ENCODE peak calls at places on chromosomes 3 and 15, in nine cellular contexts. D is CD8-positive, alpha-beta memory T cell; B is activated CD8-positive, alpha-beta T cell treated with anti-CD3 and anti-CD28 coated beads, Interleukin-2, amount 10 ng/mL, durations not matched to agents 7 days and 5 days; Q is T-helper 17 cell; U is dorsolateral prefrontal cortex; T is HTR-8/SVneo; X is germinal center; I is T-helper 2 cell; G is RCC 7860. L is an unnamed sample.

GRCh38 chr3:38582941-38583645 is 66.4 kb downstream of the SCN5A start:
- DNase-seq in U (no peak), T (no peak), I (no peak), Q (no peak), D (no peak), X (no peak), G (no peak), B (no peak), L (no peak)

GRCh38 chr3:4392992-4393391 is 74.1 kb downstream of the SUMF1 start:
- DNase-seq in I (no peak), Q (no peak), T (no peak), U (no peak), X (no peak), G (no peak), B (no peak), D (no peak), L (no peak)

GRCh38 chr3:186281172-186281571 is 80.9 kb downstream of the DGKG start:
- DNase-seq in X (no peak), Q (no peak), G (peak; percentile 37), U (no peak), T (no peak), I (no peak), B (no peak), D (no peak), L (no peak)

GRCh38 chr3:83523470-83524073 is 1435.2 kb upstream of the CADM2 start:
- DNase-seq in Q (no peak), X (no peak), T (peak; percentile 21), D (no peak), I (no peak), G (peak; percentile 51), B (no peak), U (no peak), L (no peak)

GRCh38 chr3:32857921-32858320 is 40.1 kb downstream of the TRIM71 start:
- DNase-seq in T (no peak), U (no peak), B (no peak), D (no peak), G (no peak), Q (no peak), I (no peak), X (no peak), L (no peak)

GRCh38 chr3:113092746-113093145 is 102.0 kb downstream of the GTPBP8 start:
- DNase-seq in U (no peak), X (no peak), D (no peak), I (no peak), B (no peak), G (no peak), Q (no peak), T (no peak), L (no peak)

GRCh38 chr15:40282870-40283614 is at the start of gene ANKRD63:
- DNase-seq in U (no peak), G (no peak), T (no peak), B (peak; percentile 49), X (peak; percentile 74), D (no peak), Q (peak; percentile 15), I (peak; percentile 13), L (no peak)

GRCh38 chr3:140053011-140053702 is 118.2 kb downstream of the CLSTN2 start:
- DNase-seq in G (no peak), Q (no peak), D (no peak), T (no peak), U (no peak), I (no peak), X (no peak), B (no peak), L (no peak)

GRCh38 chr15:38362355-38362754 is 91.6 kb upstream of the FAM98B start:
- DNase-seq in I (no peak), G (no peak), X (no peak), U (no peak), D (no peak), Q (no peak), B (no peak), T (no peak), L (no peak)

GRCh38 chr3:105553851-105554250 is 187.1 kb downstream of the ALCAM start:
- DNase-seq in X (no peak), G (no peak), I (no peak), T (no peak), D (no peak), Q (no peak), U (no peak), B (no peak), L (no peak)

GRCh38 chr3:23607184-23607847 is 198.4 kb upstream of the UBE2E1 start:
- DNase-seq in G (peak; percentile 8), U (no peak), B (no peak), Q (no peak), I (no peak), X (no peak), T (no peak), D (no peak), L (no peak)

GRCh38 chr15:56929389-56929788 is 10.9 kb downstream of the TCF12 start:
- DNase-seq in B (no peak), Q (no peak), I (no peak), D (no peak), U (no peak), T (no peak), X (no peak), G (peak; percentile 66), L (no peak)

GRCh38 chr3:108554913-108555571 is 34.2 kb downstream of the CIP2A start:
- DNase-seq in X (no peak), T (no peak), B (no peak), U (no peak), Q (no peak), D (no peak), G (no peak), I (no peak), L (no peak)

GRCh38 chr3:27317096-27317495 is 52.1 kb downstream of the NEK10 start:
- DNase-seq in G (no peak), X (no peak), B (no peak), I (no peak), D (no peak), T (no peak), Q (no peak), U (no peak), L (no peak)

GRCh38 chr3:25856902-25857518 is 67.1 kb downstream of the OXSM start:
- DNase-seq in D (no peak), T (peak; percentile 45), Q (no peak), U (no peak), G (peak; percentile 23), X (peak; percentile 44), I (peak; percentile 14), B (peak; percentile 28), L (no peak)

GRCh38 chr15:90412356-90413194 is 24.5 kb downstream of the IQGAP1 start:
- DNase-seq in U (no peak), T (no peak), G (no peak), D (no peak), I (no peak), Q (no peak), X (no peak), B (peak; percentile 54), L (no peak)

GRCh38 chr3:31891876-31892455 is 89.1 kb downstream of the OSBPL10 start:
- DNase-seq in X (no peak), U (no peak), I (no peak), T (no peak), D (no peak), G (no peak), Q (no peak), B (no peak), L (no peak)

GRCh38 chr3:173396191-173397041 is 1.1 kb upstream of the NLGN1 start:
- DNase-seq in U (no peak), Q (no peak), D (no peak), I (no peak), G (no peak), T (no peak), B (no peak), X (no peak), L (no peak)

GRCh38 chr3:135646873-135647272 is 318.7 kb upstream of the PPP2R3A start:
- DNase-seq in G (no peak), Q (no peak), D (no peak), X (no peak), T (no peak), I (no peak), U (no peak), B (no peak), L (no peak)